ENCODE peak calls at places on chromosome 17, in five cellular contexts. S, K, Q, M and C are unnamed samples. For H3K27me3, the result is how much of the 10 kb centered on the place peaks cover.

GRCh38 chr17:31092475-31093064 is 2.2 kb upstream of the NF1 start:
- DNase-seq in S (no peak), K (no peak), Q (no peak), M (no peak), C (no peak)

GRCh38 chr17:75906143-75906884 is 1.6 kb upstream of the MRPL38 start:
- DNase-seq in S (no peak), K (no peak), Q (no peak), M (no peak), C (no peak)

GRCh38 chr17:76700627-76701470 is 9.9 kb downstream of the MXRA7 start:
- DNase-seq in S (peak), K (peak), Q (no peak), M (no peak), C (peak)

GRCh38 chr17:74317071-74317470 is 9.0 kb upstream of the KIF19 start:
- DNase-seq in S (no peak), K (no peak), Q (no peak), M (no peak), C (no peak)

GRCh38 chr17:79919164-79919585 is 79.9 kb upstream of the CBX4 start:
- DNase-seq in S (peak), K (peak), Q (peak), M (no peak), C (peak)

GRCh38 chr17:37179893-37180292 is 195.9 kb upstream of the C17orf78 start:
- DNase-seq in S (no peak), K (no peak), Q (no peak), M (no peak), C (no peak)

GRCh38 chr17:72344613-72345012 is 223.8 kb downstream of the SOX9 start:
- DNase-seq in S (no peak), K (no peak), Q (no peak), M (no peak), C (no peak)

GRCh38 chr17:41452276-41452675 is 11.5 kb upstream of the KRT38 start:
- DNase-seq in S (no peak), K (no peak), Q (no peak), M (no peak), C (no peak)

GRCh38 chr17:44444735-44445105 is 55.3 kb upstream of the ITGA2B start:
- DNase-seq in S (no peak), K (no peak), Q (no peak), M (no peak), C (no peak)

GRCh38 chr17:48755346-48755745 is 26.8 kb upstream of the HOXB13 start:
- DNase-seq in S (no peak), K (no peak), Q (no peak), M (no peak), C (no peak)

GRCh38 chr17:48751733-48752398 is 23.3 kb upstream of the HOXB13 start:
- DNase-seq in S (no peak), K (no peak), Q (no peak), M (no peak), C (no peak)

GRCh38 chr17:48752399-48753288 is 24.1 kb upstream of the HOXB13 start:
- DNase-seq in S (peak), K (no peak), Q (no peak), M (no peak), C (no peak)

GRCh38 chr17:48754500-48755261 is 26.1 kb upstream of the HOXB13 start:
- DNase-seq in S (peak), K (no peak), Q (no peak), M (no peak), C (no peak)

GRCh38 chr17:48753794-48754499 is 25.4 kb upstream of the HOXB13 start:
- DNase-seq in S (no peak), K (no peak), Q (no peak), M (no peak), C (peak)
- H3K27me3 ChIP-seq in S (half or more), K (half or more), Q (half or more), M (under half), C (half or more)

DNA sequence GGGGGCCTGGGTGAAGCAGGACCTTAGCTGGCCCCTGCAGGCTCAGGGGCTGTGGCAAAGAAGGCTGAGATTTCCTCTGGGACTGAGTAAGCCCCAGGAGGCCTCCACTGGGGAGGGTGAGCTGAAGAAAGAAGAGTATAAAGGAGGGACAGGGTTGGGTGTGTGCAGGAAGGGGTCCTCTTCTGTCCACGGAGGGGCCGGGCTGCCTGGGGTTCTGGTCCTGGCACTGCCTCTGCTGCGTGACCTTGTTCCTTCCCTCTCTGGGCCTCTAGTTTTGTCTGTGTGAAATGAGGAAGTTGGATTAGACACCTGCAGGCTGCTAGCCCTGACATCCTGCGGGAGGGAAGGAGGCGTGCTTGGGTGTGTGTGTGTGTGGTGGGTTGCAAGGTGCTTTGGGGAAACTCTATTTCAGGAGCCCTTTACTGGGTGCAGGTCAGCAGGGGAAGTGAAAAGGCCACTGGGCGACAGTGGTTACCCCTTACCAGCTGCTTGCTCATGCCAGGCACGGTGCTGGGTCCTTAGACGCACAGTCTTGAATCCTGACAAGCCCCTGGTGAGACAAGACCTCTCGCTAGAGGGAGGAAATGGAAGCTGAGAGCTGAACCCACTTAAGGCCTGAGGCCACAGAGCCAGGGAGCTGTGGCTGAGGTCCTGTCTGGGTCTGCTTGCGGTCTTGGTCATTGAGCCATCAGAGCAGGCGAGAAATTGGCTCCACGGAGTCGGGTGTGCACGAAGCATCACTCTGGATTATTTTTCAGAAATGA is 60.7 kb downstream of the OR1D5 start:
- DNase-seq in S (no peak), K (no peak), Q (peak), M (no peak), C (no peak)
- H3K27ac ChIP-seq in S (no peak), K (peak), Q (no peak), M (peak), C (no peak)

GRCh38 chr17:48416971-48417370 is 13.0 kb downstream of the SKAP1 start:
- DNase-seq in S (no peak), K (no peak), Q (no peak), M (no peak), C (no peak)
- H3K27me3 ChIP-seq in S (under half), K (half or more), Q (under half), M (under half), C (under half)

GRCh38 chr17:78592991-78593329 is 15.8 kb upstream of the DNAH17 start:
- DNase-seq in S (no peak), K (no peak), Q (no peak), M (no peak), C (no peak)
- H3K27ac ChIP-seq in S (no peak), K (peak), Q (peak), M (peak), C (peak)

GRCh38 chr17:49106366-49107210 is 26.0 kb upstream of the B4GALNT2 start:
- DNase-seq in S (peak), K (no peak), Q (no peak), M (no peak), C (peak)

GRCh38 chr17:49111934-49112333 is 20.6 kb upstream of the B4GALNT2 start:
- DNase-seq in S (no peak), K (no peak), Q (no peak), M (no peak), C (no peak)

GRCh38 chr17:49107211-49107557 is 25.4 kb upstream of the B4GALNT2 start:
- DNase-seq in S (no peak), K (no peak), Q (no peak), M (no peak), C (no peak)

GRCh38 chr17:49110504-49110903 is 22.1 kb upstream of the B4GALNT2 start:
- DNase-seq in S (no peak), K (no peak), Q (no peak), M (no peak), C (no peak)

DNA sequence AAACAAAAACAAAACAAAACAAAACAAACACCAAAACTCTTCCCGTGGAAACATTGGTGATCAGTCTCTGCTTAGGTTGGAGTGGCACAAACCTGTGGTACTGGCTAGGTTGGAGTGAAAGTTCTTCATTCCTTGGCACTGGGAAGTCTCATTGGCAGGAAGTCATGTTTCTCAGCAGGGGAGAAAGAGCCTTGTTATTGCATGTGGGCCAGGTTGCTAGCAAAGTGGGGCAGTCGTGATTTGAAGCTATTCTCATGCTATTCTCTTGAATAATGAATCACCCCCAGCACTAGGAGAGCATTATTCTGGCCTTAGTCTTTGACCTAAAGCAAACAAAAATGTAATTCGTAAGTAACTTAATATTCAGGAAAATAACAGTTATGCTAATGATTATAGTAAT is 24.3 kb upstream of the B4GALNT2 start:
- DNase-seq in S (peak), K (no peak), Q (no peak), M (no peak), C (no peak)
- H3K27me3 ChIP-seq in S (under half), K (under half), Q (under half), M (under half), C (under half)

DNA sequence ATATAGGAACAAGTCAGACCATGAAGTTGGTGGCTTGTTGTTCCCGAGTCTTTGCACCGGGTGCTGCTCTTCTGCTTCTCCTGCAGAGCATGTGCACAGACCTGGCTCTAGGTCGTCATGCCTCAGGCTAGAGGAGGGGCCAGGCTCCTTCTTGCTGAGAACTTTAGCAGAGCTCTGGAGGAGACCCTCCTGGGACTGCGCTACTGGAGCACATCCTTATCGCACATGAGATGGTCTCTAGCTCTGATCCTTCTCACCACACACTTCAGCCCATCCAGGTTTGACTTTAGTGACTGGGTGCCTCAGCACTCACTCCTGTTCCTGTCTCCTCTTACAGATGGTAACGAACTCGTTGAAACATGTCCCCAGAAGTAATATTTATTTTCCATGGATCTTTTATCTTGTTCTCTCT is 14.9 kb downstream of the FOXK2 start:
- DNase-seq in S (no peak), K (no peak), Q (no peak), M (no peak), C (no peak)
- H3K27ac ChIP-seq in S (peak), K (no peak), Q (peak), M (peak), C (peak)